ENCODE peak calls at places on chromosomes 11 and 22, in six cellular contexts. One of them, this sample, is unnamed.

GRCh38 chr11:112543390-112543789 is 282.7 kb upstream of the PLET1 start:
- DNase-seq in anterior cingulate cortex: no peak
- DNase-seq in activated naive CD4-positive, alpha-beta T cell treated with Interleukin-2 at 50 U/mL for 16 hours: no peak
- DNase-seq in breast epithelium: no peak
- DNase-seq in activated CD8-positive, alpha-beta T cell treated with anti-CD3 and anti-CD28 coated beads for 36 hours: no peak
- DNase-seq in GM18507: no peak
- DNase-seq in this sample: no peak

GRCh38 chr11:83051760-83052671 is 19.7 kb downstream of the RAB30 start:
- DNase-seq in anterior cingulate cortex: no peak
- DNase-seq in activated naive CD4-positive, alpha-beta T cell treated with Interleukin-2 at 50 U/mL for 16 hours: no peak
- DNase-seq in breast epithelium: no peak
- DNase-seq in activated CD8-positive, alpha-beta T cell treated with anti-CD3 and anti-CD28 coated beads for 36 hours: no peak
- DNase-seq in GM18507: no peak
- DNase-seq in this sample: no peak

GRCh38 chr11:134557571-134558257 is 145.7 kb upstream of the B3GAT1 start:
- DNase-seq in anterior cingulate cortex: no peak
- DNase-seq in activated naive CD4-positive, alpha-beta T cell treated with Interleukin-2 at 50 U/mL for 16 hours: no peak
- DNase-seq in breast epithelium: no peak
- DNase-seq in activated CD8-positive, alpha-beta T cell treated with anti-CD3 and anti-CD28 coated beads for 36 hours: no peak
- DNase-seq in GM18507: no peak
- DNase-seq in this sample: no peak

GRCh38 chr11:12087075-12087775 is 23.2 kb upstream of the MICAL2 start:
- DNase-seq in anterior cingulate cortex: no peak
- DNase-seq in activated naive CD4-positive, alpha-beta T cell treated with Interleukin-2 at 50 U/mL for 16 hours: peak
- DNase-seq in breast epithelium: no peak
- DNase-seq in activated CD8-positive, alpha-beta T cell treated with anti-CD3 and anti-CD28 coated beads for 36 hours: peak
- DNase-seq in GM18507: no peak
- DNase-seq in this sample: peak

GRCh38 chr11:117704416-117705150 is 92.4 kb downstream of the DSCAML1 start:
- DNase-seq in anterior cingulate cortex: no peak
- DNase-seq in activated naive CD4-positive, alpha-beta T cell treated with Interleukin-2 at 50 U/mL for 16 hours: no peak
- DNase-seq in breast epithelium: no peak
- DNase-seq in activated CD8-positive, alpha-beta T cell treated with anti-CD3 and anti-CD28 coated beads for 36 hours: no peak
- DNase-seq in GM18507: no peak
- DNase-seq in this sample: no peak

GRCh38 chr11:45449036-45449601 is 163.0 kb upstream of the SYT13 start:
- DNase-seq in anterior cingulate cortex: peak
- DNase-seq in activated naive CD4-positive, alpha-beta T cell treated with Interleukin-2 at 50 U/mL for 16 hours: no peak
- DNase-seq in breast epithelium: no peak
- DNase-seq in activated CD8-positive, alpha-beta T cell treated with anti-CD3 and anti-CD28 coated beads for 36 hours: no peak
- DNase-seq in GM18507: no peak
- DNase-seq in this sample: no peak

GRCh38 chr11:113392522-113392921 is 4.9 kb downstream of the ANKK1 start:
- DNase-seq in anterior cingulate cortex: no peak
- DNase-seq in activated naive CD4-positive, alpha-beta T cell treated with Interleukin-2 at 50 U/mL for 16 hours: no peak
- DNase-seq in breast epithelium: no peak
- DNase-seq in activated CD8-positive, alpha-beta T cell treated with anti-CD3 and anti-CD28 coated beads for 36 hours: no peak
- DNase-seq in GM18507: no peak
- DNase-seq in this sample: no peak

GRCh38 chr11:71307811-71308645 is 55.7 kb upstream of the SHANK2 start:
- DNase-seq in anterior cingulate cortex: no peak
- DNase-seq in activated naive CD4-positive, alpha-beta T cell treated with Interleukin-2 at 50 U/mL for 16 hours: no peak
- DNase-seq in breast epithelium: peak
- DNase-seq in activated CD8-positive, alpha-beta T cell treated with anti-CD3 and anti-CD28 coated beads for 36 hours: no peak
- DNase-seq in GM18507: no peak
- DNase-seq in this sample: no peak

GRCh38 chr11:60860943-60861342 is 5.2 kb upstream of the PTGDR2 start:
- DNase-seq in anterior cingulate cortex: no peak
- DNase-seq in activated naive CD4-positive, alpha-beta T cell treated with Interleukin-2 at 50 U/mL for 16 hours: no peak
- DNase-seq in breast epithelium: no peak
- DNase-seq in activated CD8-positive, alpha-beta T cell treated with anti-CD3 and anti-CD28 coated beads for 36 hours: no peak
- DNase-seq in GM18507: no peak
- DNase-seq in this sample: no peak

GRCh38 chr11:67270256-67271211 is 4.3 kb downstream of the GRK2 start:
- DNase-seq in anterior cingulate cortex: no peak
- DNase-seq in activated naive CD4-positive, alpha-beta T cell treated with Interleukin-2 at 50 U/mL for 16 hours: no peak
- DNase-seq in breast epithelium: no peak
- DNase-seq in activated CD8-positive, alpha-beta T cell treated with anti-CD3 and anti-CD28 coated beads for 36 hours: no peak
- DNase-seq in GM18507: no peak
- DNase-seq in this sample: no peak

GRCh38 chr11:11534981-11535380 is 86.8 kb downstream of the GALNT18 start:
- DNase-seq in anterior cingulate cortex: no peak
- DNase-seq in activated naive CD4-positive, alpha-beta T cell treated with Interleukin-2 at 50 U/mL for 16 hours: no peak
- DNase-seq in breast epithelium: no peak
- DNase-seq in activated CD8-positive, alpha-beta T cell treated with anti-CD3 and anti-CD28 coated beads for 36 hours: no peak
- DNase-seq in GM18507: no peak
- DNase-seq in this sample: no peak

GRCh38 chr22:35352214-35353111 is 28.4 kb upstream of the HMOX1 start:
- DNase-seq in anterior cingulate cortex: no peak
- DNase-seq in activated naive CD4-positive, alpha-beta T cell treated with Interleukin-2 at 50 U/mL for 16 hours: peak
- DNase-seq in breast epithelium: no peak
- DNase-seq in activated CD8-positive, alpha-beta T cell treated with anti-CD3 and anti-CD28 coated beads for 36 hours: peak
- DNase-seq in GM18507: no peak
- DNase-seq in this sample: peak

GRCh38 chr11:44203270-44204043 is 106.5 kb downstream of the ALX4 start:
- DNase-seq in anterior cingulate cortex: no peak
- DNase-seq in activated naive CD4-positive, alpha-beta T cell treated with Interleukin-2 at 50 U/mL for 16 hours: no peak
- DNase-seq in breast epithelium: no peak
- DNase-seq in activated CD8-positive, alpha-beta T cell treated with anti-CD3 and anti-CD28 coated beads for 36 hours: no peak
- DNase-seq in GM18507: no peak
- DNase-seq in this sample: no peak

GRCh38 chr11:118662401-118663271 is 16.8 kb downstream of the TREH start:
- DNase-seq in anterior cingulate cortex: no peak
- DNase-seq in activated naive CD4-positive, alpha-beta T cell treated with Interleukin-2 at 50 U/mL for 16 hours: no peak
- DNase-seq in breast epithelium: no peak
- DNase-seq in activated CD8-positive, alpha-beta T cell treated with anti-CD3 and anti-CD28 coated beads for 36 hours: no peak
- DNase-seq in GM18507: no peak
- DNase-seq in this sample: no peak

GRCh38 chr11:71322861-71323582 is 70.6 kb upstream of the SHANK2 start:
- DNase-seq in anterior cingulate cortex: no peak
- DNase-seq in activated naive CD4-positive, alpha-beta T cell treated with Interleukin-2 at 50 U/mL for 16 hours: no peak
- DNase-seq in breast epithelium: no peak
- DNase-seq in activated CD8-positive, alpha-beta T cell treated with anti-CD3 and anti-CD28 coated beads for 36 hours: no peak
- DNase-seq in GM18507: no peak
- DNase-seq in this sample: no peak

GRCh38 chr22:45064313-45065268 is 54.8 kb upstream of the PHF21B start:
- DNase-seq in anterior cingulate cortex: no peak
- DNase-seq in activated naive CD4-positive, alpha-beta T cell treated with Interleukin-2 at 50 U/mL for 16 hours: peak
- DNase-seq in breast epithelium: no peak
- DNase-seq in activated CD8-positive, alpha-beta T cell treated with anti-CD3 and anti-CD28 coated beads for 36 hours: peak
- DNase-seq in GM18507: peak
- DNase-seq in this sample: peak

GRCh38 chr11:122108192-122108799 is 7.7 kb downstream of the BLID start:
- DNase-seq in anterior cingulate cortex: no peak
- DNase-seq in activated naive CD4-positive, alpha-beta T cell treated with Interleukin-2 at 50 U/mL for 16 hours: no peak
- DNase-seq in breast epithelium: no peak
- DNase-seq in activated CD8-positive, alpha-beta T cell treated with anti-CD3 and anti-CD28 coated beads for 36 hours: peak
- DNase-seq in GM18507: no peak
- DNase-seq in this sample: no peak

GRCh38 chr11:126115820-126116319 is 53.2 kb upstream of the CDON start:
- DNase-seq in anterior cingulate cortex: no peak
- DNase-seq in activated naive CD4-positive, alpha-beta T cell treated with Interleukin-2 at 50 U/mL for 16 hours: no peak
- DNase-seq in breast epithelium: peak
- DNase-seq in activated CD8-positive, alpha-beta T cell treated with anti-CD3 and anti-CD28 coated beads for 36 hours: no peak
- DNase-seq in GM18507: no peak
- DNase-seq in this sample: no peak

GRCh38 chr11:81007046-81007445 is 1566.2 kb upstream of the TENM4 start:
- DNase-seq in anterior cingulate cortex: no peak
- DNase-seq in activated naive CD4-positive, alpha-beta T cell treated with Interleukin-2 at 50 U/mL for 16 hours: no peak
- DNase-seq in breast epithelium: no peak
- DNase-seq in activated CD8-positive, alpha-beta T cell treated with anti-CD3 and anti-CD28 coated beads for 36 hours: no peak
- DNase-seq in GM18507: no peak
- DNase-seq in this sample: no peak